ENCODE peak calls at places on chromosomes 3 and 15, in four cellular contexts. Y is A549, R is K562, C is HepG2. G is an unnamed sample.

GRCh38 chr3:174147798-174148197 is 711.3 kb upstream of the NAALADL2 start:
- DNase-seq in C (no peak), R (no peak), Y (no peak), G (no peak)

GRCh38 chr3:130918328-130918727 is 24.4 kb downstream of the ATP2C1 start:
- DNase-seq in Y (no peak), C (no peak), R (no peak), G (no peak)

GRCh38 chr3:56773588-56774330 is 28.0 kb downstream of the ARHGEF3 start:
- DNase-seq in Y (no peak), R (no peak), C (no peak), G (no peak)

GRCh38 chr15:85828869-85829268 is 34.1 kb upstream of the KLHL25 start:
- DNase-seq in Y (no peak), R (no peak), C (no peak), G (no peak)

GRCh38 chr3:107315136-107315535 is 62.1 kb upstream of the CCDC54 start:
- DNase-seq in R (no peak), Y (no peak), C (no peak), G (no peak)

GRCh38 chr15:47507221-47507985 is 209.9 kb upstream of the SEMA6D start:
- DNase-seq in C (no peak), Y (no peak), R (no peak), G (no peak)

GRCh38 chr3:47424434-47425382 is 43.9 kb downstream of the PTPN23 start:
- DNase-seq in Y (no peak), R (no peak), C (peak; percentile 89), G (no peak)

GRCh38 chr3:61178167-61178566 is 73.1 kb downstream of the FHIT start:
- DNase-seq in C (no peak), Y (no peak), R (no peak), G (no peak)

GRCh38 chr3:49756036-49756435 is 30.3 kb downstream of the IP6K1 start:
- DNase-seq in Y (no peak), R (no peak), C (no peak), G (no peak)

GRCh38 chr3:4396599-4396998 is 70.5 kb downstream of the SUMF1 start:
- DNase-seq in C (no peak), Y (no peak), R (no peak), G (no peak)

GRCh38 chr15:56251315-56252091 is 7.8 kb upstream of the RFX7 start:
- DNase-seq in Y (no peak), C (no peak), R (peak; percentile 17), G (no peak)

GRCh38 chr3:129837057-129837631 is 56.4 kb downstream of the TMCC1 start:
- DNase-seq in R (no peak), C (no peak), Y (peak; percentile 29), G (no peak)

GRCh38 chr3:187616307-187616939 is 53.8 kb downstream of the SST start:
- DNase-seq in C (peak; percentile 35), R (peak; percentile 47), Y (peak; percentile 61), G (peak; percentile 62)

GRCh38 chr15:76164602-76165001 is 104.8 kb downstream of the TMEM266 start:
- DNase-seq in Y (no peak), C (no peak), R (no peak), G (no peak)

GRCh38 chr15:63735449-63735848 is 98.3 kb downstream of the HERC1 start:
- DNase-seq in R (no peak), Y (no peak), C (no peak), G (no peak)

GRCh38 chr15:58471341-58471740 is 39.5 kb downstream of the LIPC start:
- DNase-seq in Y (no peak), C (no peak), R (no peak), G (no peak)

GRCh38 chr3:13636874-13637273 is 87.9 kb downstream of the FBLN2 start:
- DNase-seq in R (no peak), Y (no peak), C (no peak), G (no peak)

GRCh38 chr3:126022741-126023359 is 53.9 kb downstream of the ROPN1B start:
- DNase-seq in R (no peak), C (no peak), Y (no peak), G (no peak)

GRCh38 chr3:162718697-162719096 is 1222.1 kb downstream of the OTOL1 start:
- DNase-seq in R (no peak), Y (no peak), C (no peak), G (no peak)

GRCh38 chr3:99929409-99930139 is 111.9 kb downstream of the CMSS1 start:
- DNase-seq in C (no peak), R (no peak), Y (no peak), G (no peak)

GRCh38 chr3:187223799-187224198 is 26.5 kb downstream of the RTP1 start:
- DNase-seq in C (no peak), Y (no peak), R (no peak), G (no peak)

GRCh38 chr3:61808526-61808925 is 247.2 kb downstream of the PTPRG start:
- DNase-seq in R (no peak), Y (no peak), C (no peak), G (no peak)

GRCh38 chr3:12716605-12717121 is 42.4 kb downstream of the TMEM40 start:
- DNase-seq in C (no peak), Y (no peak), R (peak; percentile 40), G (no peak)

GRCh38 chr3:180117381-180118163 is 80.8 kb upstream of the PEX5L start:
- DNase-seq in C (no peak), R (no peak), Y (no peak), G (no peak)

GRCh38 chr3:40719660-40720287 is 195.0 kb downstream of the ZNF621 start:
- DNase-seq in Y (peak; percentile 37), C (peak; percentile 59), R (peak; percentile 48), G (peak; percentile 25)

GRCh38 chr3:195754141-195754540 is 33.4 kb downstream of the MUC20 start:
- DNase-seq in R (no peak), Y (no peak), C (no peak), G (no peak)

GRCh38 chr3:81393251-81393650 is 368.2 kb downstream of the GBE1 start:
- DNase-seq in Y (no peak), R (no peak), C (no peak), G (no peak)

GRCh38 chr3:82672966-82673365 is 911.5 kb upstream of the GBE1 start:
- DNase-seq in R (no peak), Y (no peak), C (no peak), G (no peak)

GRCh38 chr3:115790759-115791158 is 167.4 kb downstream of the GAP43 start:
- DNase-seq in C (peak; percentile 84), Y (peak; percentile 96), R (peak; percentile 28), G (no peak)

GRCh38 chr3:16455001-16455400 is 58.5 kb downstream of the RFTN1 start:
- DNase-seq in R (no peak), Y (no peak), C (no peak), G (no peak)

GRCh38 chr3:111851511-111851954 is 7.5 kb upstream of the PHLDB2 start:
- DNase-seq in Y (no peak), C (no peak), R (no peak), G (no peak)

GRCh38 chr3:32238816-32239637 is 547 bp downstream of the CMTM8 start:
- DNase-seq in Y (peak; percentile 31), C (no peak), R (no peak), G (peak; percentile 49)

GRCh38 chr3:32237670-32238026 is 832 bp upstream of the CMTM8 start:
- DNase-seq in Y (no peak), R (no peak), C (no peak), G (no peak)

GRCh38 chr3:32239638-32240550 is 1.4 kb downstream of the CMTM8 start:
- DNase-seq in R (peak; percentile 60), C (peak; percentile 65), Y (peak; percentile 62), G (peak; percentile 46)

GRCh38 chr3:32236377-32236776 is 2.1 kb upstream of the CMTM8 start:
- DNase-seq in Y (no peak), R (no peak), C (no peak), G (no peak)

DNA sequence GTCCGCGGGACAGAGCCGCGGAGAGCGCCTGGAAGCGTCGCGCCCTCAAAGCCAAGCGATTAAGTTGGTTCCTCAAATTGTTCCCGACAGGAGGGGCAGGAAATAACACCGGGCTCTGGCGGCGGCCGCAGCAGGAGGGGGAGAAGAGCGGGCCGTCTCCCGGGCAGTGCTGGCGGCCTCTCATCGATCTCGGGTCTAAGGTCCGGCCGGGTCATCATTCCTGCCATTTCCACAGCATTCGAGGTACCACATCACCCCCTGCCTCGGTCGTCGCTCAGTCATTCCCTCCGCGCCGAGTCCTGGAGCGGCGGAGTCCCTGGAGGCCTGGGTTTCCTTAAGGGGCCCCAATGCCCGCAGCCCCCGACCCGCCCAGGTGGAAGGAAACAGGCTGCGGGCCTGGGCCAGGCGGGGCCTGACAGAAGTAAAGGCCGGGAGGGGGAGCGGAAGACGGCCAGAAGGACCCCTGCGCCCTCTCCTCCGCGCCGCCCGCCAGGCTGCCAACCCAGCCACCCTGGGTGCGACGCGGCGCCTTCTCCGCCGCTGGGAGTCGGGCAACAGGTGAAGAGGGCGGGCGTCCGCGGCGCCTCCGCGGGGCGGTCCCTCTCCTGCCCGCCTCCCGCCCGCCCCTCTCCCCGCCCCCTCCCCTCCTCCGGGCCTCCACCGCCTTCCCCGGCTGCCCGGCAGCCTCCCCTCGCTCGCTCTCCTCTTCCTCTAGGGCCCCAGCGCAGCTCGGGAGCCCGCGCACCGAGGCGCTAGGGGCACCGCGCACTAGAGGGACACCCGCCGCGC is at the start of gene CMTM8:
- DNase-seq in C (peak; percentile 69), Y (peak; percentile 60), R (peak; percentile 64), G (peak; percentile 63)
- TF ChIP-seq NR3C1 in C (no peak), Y (no peak), R (no peak), G (no peak)

GRCh38 chr3:27669505-27670085 is 52.5 kb downstream of the EOMES start:
- DNase-seq in R (no peak), C (no peak), Y (no peak), G (no peak)
- TF ChIP-seq NR3C1 in R (no peak), C (no peak), Y (no peak), G (no peak)

GRCh38 chr3:127405791-127406190 is 117.9 kb upstream of the PRR20G start:
- DNase-seq in Y (no peak), R (no peak), C (no peak), G (no peak)

GRCh38 chr3:127404614-127405598 is 117.1 kb upstream of the PRR20G start:
- DNase-seq in C (no peak), R (no peak), Y (no peak), G (no peak)

GRCh38 chr3:127407026-127407939 is 119.4 kb upstream of the PRR20G start:
- DNase-seq in C (no peak), Y (no peak), R (no peak), G (no peak)

GRCh38 chr3:127408022-127408683 is 120.3 kb upstream of the PRR20G start:
- DNase-seq in R (no peak), C (no peak), Y (no peak), G (no peak)

GRCh38 chr3:127406309-127407025 is 118.6 kb upstream of the PRR20G start:
- DNase-seq in C (peak; percentile 36), Y (peak; percentile 51), R (peak; percentile 72), G (no peak)
- TF ChIP-seq NR3C1 in C (no peak), Y (no peak), R (no peak), G (no peak)

GRCh38 chr15:70863450-70864218 is 9.7 kb upstream of the LARP6 start:
- DNase-seq in Y (peak; percentile 79), C (peak; percentile 82), R (no peak), G (no peak)
- TF ChIP-seq NR3C1 in Y (no peak), C (no peak), R (no peak), G (no peak)

GRCh38 chr3:69558912-69559311 is 173.0 kb upstream of the FRMD4B start:
- DNase-seq in R (no peak), Y (no peak), C (no peak), G (no peak)
- TF ChIP-seq NR3C1 in R (no peak), Y (no peak), C (no peak), G (no peak)

G was measured in WTC11.